ENCODE peak calls at places on chromosomes 16 and 17, in six cellular contexts. H is cardiac fibroblast, I is psoas muscle, Z is spleen, Y is left ventricle myocardium inferior, L is D721Med. U is an unnamed sample.
A peak's percentile ranks its signal among the peaks of the same experiment; 100 is the strongest.

GRCh38 chr17:81026266-81027036 is 8.5 kb upstream of the BAIAP2 start:
- DNase-seq in Y (no peak), I (peak; percentile 52), H (no peak), Z (peak; percentile 68), L (no peak), U (no peak)

GRCh38 chr17:45929344-45929743 is 35.0 kb downstream of the MAPT start:
- DNase-seq in L (no peak), Y (no peak), Z (no peak), H (no peak), I (no peak), U (no peak)

GRCh38 chr17:58352843-58353719 is 1.1 kb upstream of the SUPT4H1 start:
- DNase-seq in L (no peak), H (peak; percentile 43), Y (no peak), I (peak; percentile 70), Z (peak; percentile 82), U (peak; percentile 30)

GRCh38 chr16:2874584-2875362 is 8.2 kb upstream of the FLYWCH2 start:
- DNase-seq in I (peak; percentile 90), L (no peak), H (peak; percentile 79), Y (peak; percentile 82), Z (peak; percentile 95), U (peak; percentile 51)

GRCh38 chr16:19329932-19330331 is 44.4 kb downstream of the CLEC19A start:
- DNase-seq in Y (no peak), L (no peak), I (no peak), Z (no peak), H (peak; percentile 6), U (no peak)

GRCh38 chr17:2336215-2337151 is at the start of gene TSR1:
- DNase-seq in Z (peak; percentile 98), L (peak; percentile 97), Y (peak; percentile 92), H (peak; percentile 89), I (peak; percentile 95), U (peak; percentile 85)

GRCh38 chr17:64256913-64257807 is 5.9 kb downstream of the TEX2 start:
- DNase-seq in Y (no peak), H (no peak), Z (no peak), I (no peak), L (no peak), U (no peak)

GRCh38 chr16:73176577-73177013 is 128.7 kb upstream of the ZFHX3 start:
- DNase-seq in Y (no peak), Z (no peak), L (no peak), H (peak; percentile 98), I (no peak), U (no peak)

GRCh38 chr16:83338941-83339340 is 468.8 kb upstream of the HSBP1 start:
- DNase-seq in Z (no peak), I (no peak), H (peak; percentile 56), L (no peak), Y (no peak), U (no peak)

GRCh38 chr17:76586741-76587487 is 1.3 kb upstream of the ST6GALNAC2 start:
- DNase-seq in L (no peak), H (no peak), Y (no peak), Z (no peak), I (no peak), U (no peak)

GRCh38 chr17:76585048-76585648 is 512 bp downstream of the ST6GALNAC2 start:
- DNase-seq in Y (no peak), H (no peak), I (no peak), L (no peak), Z (peak; percentile 86), U (peak; percentile 33)

GRCh38 chr17:76588182-76588581 is 2.5 kb upstream of the ST6GALNAC2 start:
- DNase-seq in Y (no peak), I (no peak), H (no peak), Z (no peak), L (no peak), U (no peak)

GRCh38 chr17:76584427-76585047 is 1.1 kb downstream of the ST6GALNAC2 start:
- DNase-seq in I (no peak), Z (no peak), Y (no peak), H (no peak), L (no peak), U (no peak)

DNA sequence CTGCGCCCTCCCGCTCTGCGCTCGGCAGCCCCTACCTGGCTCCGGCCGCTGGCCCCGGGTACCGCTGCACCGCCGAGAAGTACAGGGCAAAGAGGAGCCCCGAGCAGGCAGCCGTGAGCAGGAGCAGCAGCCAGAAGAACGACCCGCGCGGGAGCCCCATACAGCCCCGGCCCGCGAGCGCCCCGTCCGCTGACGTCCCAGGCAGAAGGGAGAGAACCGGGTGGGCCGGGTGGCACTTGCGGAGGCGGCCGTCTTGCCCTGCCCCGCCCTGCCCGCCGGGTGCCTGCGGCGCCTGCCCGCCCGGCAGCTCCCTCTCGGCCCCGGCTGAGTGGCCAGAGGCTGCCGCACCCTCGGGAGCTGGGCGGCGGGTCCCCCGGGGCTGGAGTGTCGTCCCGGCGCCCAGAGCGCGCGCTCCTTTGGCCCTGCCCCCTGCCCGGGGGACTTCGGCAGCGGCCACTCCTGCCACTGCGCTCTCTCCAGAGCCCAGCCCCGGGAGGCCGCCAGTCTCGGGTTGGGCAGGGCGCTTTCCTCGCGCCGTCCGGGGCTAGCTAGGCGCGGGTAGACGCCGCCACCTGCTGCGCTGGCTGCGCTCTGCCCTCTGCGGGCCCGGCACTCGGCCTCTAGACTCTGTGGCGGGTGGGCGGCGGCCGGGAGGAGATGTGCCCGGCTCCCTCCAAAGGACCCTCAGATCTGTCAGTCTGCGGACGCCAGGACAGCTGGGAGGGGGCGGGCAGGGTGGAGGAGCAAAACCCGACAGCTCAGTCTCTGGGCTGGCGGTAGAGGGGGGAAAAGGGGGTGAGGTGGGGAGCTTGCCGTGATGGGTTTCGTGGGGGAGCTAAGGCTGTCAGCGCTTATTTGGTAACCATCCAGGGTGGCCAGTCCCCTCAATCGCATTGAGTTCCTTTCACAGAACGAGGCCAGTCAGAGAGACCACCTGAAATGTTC is at the start of gene ST6GALNAC2:
- DNase-seq in Y (peak; percentile 69), Z (peak; percentile 94), I (peak; percentile 88), L (no peak), H (no peak), U (peak; percentile 52)
- TF ChIP-seq CTCF in Y (peak; percentile 63), Z (no peak), I (peak; percentile 53), L (peak; percentile 49), H (peak; percentile 5), U (no peak)

GRCh38 chr17:14553847-14554246 is 253.0 kb downstream of the HS3ST3B1 start:
- DNase-seq in I (no peak), H (no peak), L (no peak), Y (no peak), Z (no peak), U (no peak)
- TF ChIP-seq CTCF in I (no peak), H (no peak), L (peak; percentile 13), Y (no peak), Z (no peak), U (no peak)

DNA sequence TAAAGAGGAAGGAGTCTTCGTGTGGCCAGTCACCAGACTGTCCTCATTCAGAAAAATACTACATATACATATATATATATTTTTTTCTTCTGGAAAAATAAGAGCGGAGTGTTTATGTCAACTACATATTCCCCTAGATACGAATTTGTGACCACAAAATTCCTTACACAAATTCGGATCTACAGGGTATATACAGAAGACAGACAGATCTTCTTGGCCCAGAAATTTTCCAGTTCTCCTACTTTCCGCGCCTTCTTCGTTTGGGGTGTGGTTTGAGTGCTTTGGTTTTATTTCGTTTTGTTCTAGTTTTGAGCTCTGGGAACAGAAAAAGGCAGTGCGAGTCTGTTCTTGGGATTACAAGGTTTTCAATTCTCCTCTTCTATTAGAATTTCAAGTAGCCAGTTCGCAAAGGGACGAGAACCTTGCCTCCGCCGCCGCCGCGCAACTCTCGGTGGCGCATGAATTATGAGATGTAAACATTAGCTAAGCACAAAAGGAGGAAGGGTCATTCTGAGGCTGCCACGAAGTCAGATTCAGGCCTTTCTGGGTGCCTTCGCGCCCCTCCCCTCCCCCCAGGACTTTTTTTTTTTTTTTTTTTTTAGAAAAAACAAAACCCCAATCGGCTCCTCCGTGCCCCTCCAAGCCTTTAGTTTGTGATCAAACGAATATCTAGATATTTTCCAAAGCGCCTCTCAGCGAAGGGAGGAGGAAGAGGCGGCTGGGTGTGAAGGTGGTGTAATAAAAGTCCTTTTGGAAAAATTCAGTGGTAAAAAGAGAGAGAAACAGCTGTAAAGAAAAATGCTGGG is 1.8 kb upstream of the HOXB4 start:
- DNase-seq in L (no peak), H (no peak), I (no peak), Y (no peak), Z (no peak), U (no peak)
- TF ChIP-seq CTCF in L (no peak), H (no peak), I (no peak), Y (no peak), Z (no peak), U (no peak)

GRCh38 chr17:40427002-40427491 is 9.4 kb upstream of the TOP2A start:
- DNase-seq in L (no peak), H (no peak), I (no peak), Y (no peak), Z (no peak), U (no peak)

GRCh38 chr17:40419559-40420331 is 2.0 kb upstream of the TOP2A start:
- DNase-seq in H (no peak), I (no peak), Y (no peak), Z (no peak), L (no peak), U (no peak)

GRCh38 chr17:40425741-40426140 is 8.0 kb upstream of the TOP2A start:
- DNase-seq in Z (no peak), Y (no peak), L (no peak), H (no peak), I (no peak), U (no peak)

GRCh38 chr17:40418428-40418706 is 671 bp upstream of the TOP2A start:
- DNase-seq in H (no peak), Z (no peak), I (peak; percentile 60), Y (no peak), L (no peak), U (no peak)

GRCh38 chr17:40422990-40423611 is 5.4 kb upstream of the TOP2A start:
- DNase-seq in L (no peak), I (no peak), Z (no peak), H (no peak), Y (no peak), U (no peak)
- TF ChIP-seq CTCF in L (no peak), I (no peak), Z (no peak), H (peak; percentile 22), Y (no peak), U (no peak)

GRCh38 chr16:68776821-68777485 is 39.9 kb downstream of the CDH1 start:
- DNase-seq in L (no peak), Y (no peak), I (no peak), Z (no peak), H (no peak), U (no peak)
- TF ChIP-seq CTCF in L (no peak), Y (no peak), I (no peak), Z (no peak), H (no peak), U (no peak)

GRCh38 chr16:67146523-67147357 is 4.1 kb downstream of the B3GNT9 start:
- DNase-seq in Z (peak; percentile 19), L (no peak), Y (no peak), I (no peak), H (no peak), U (no peak)
- TF ChIP-seq CTCF in Z (no peak), L (no peak), Y (no peak), I (no peak), H (no peak), U (no peak)

U was measured in activated B cell treated with CpG ODN at 0.5 μM for 24 hours.